ENCODE peak calls at places on chromosomes 5 and 9, in six cellular contexts. N is GM12865, J is kidney epithelial cell, X is upper lobe of left lung, M is astrocyte of the spinal cord, R is AG04449. K is an unnamed sample.
A peak's percentile ranks its signal among the peaks of the same experiment; 100 is the strongest.

GRCh38 chr5:71528206-71528605 is 58.9 kb upstream of the MCCC2 start:
- DNase-seq in J (no peak), N (no peak), R (no peak), M (peak; percentile 16), X (no peak), K (no peak)

GRCh38 chr5:68011801-68012200 is 203.8 kb upstream of the PIK3R1 start:
- DNase-seq in X (no peak), R (no peak), M (peak; percentile 69), N (no peak), J (no peak), K (no peak)

GRCh38 chr9:92378825-92379535 is 25.4 kb downstream of the OGN start:
- DNase-seq in J (no peak), X (no peak), N (no peak), M (peak; percentile 70), R (no peak), K (no peak)

GRCh38 chr5:142699105-142699720 is 13.3 kb upstream of the FGF1 start:
- DNase-seq in N (peak; percentile 71), J (no peak), X (peak; percentile 85), R (no peak), M (peak; percentile 86), K (peak; percentile 97)

GRCh38 chr9:120608421-120608820 is 28.5 kb upstream of the CDK5RAP2 start:
- DNase-seq in X (no peak), R (no peak), N (no peak), M (no peak), J (no peak), K (no peak)

GRCh38 chr9:133921866-133922265 is 70.3 kb downstream of the VAV2 start:
- DNase-seq in N (no peak), R (no peak), X (no peak), M (no peak), J (no peak), K (no peak)

GRCh38 chr5:20359377-20359776 is 371.4 kb upstream of the CDH18 start:
- DNase-seq in R (no peak), J (no peak), X (no peak), N (no peak), M (no peak), K (no peak)

GRCh38 chr5:38922199-38922598 is 76.4 kb downstream of the OSMR start:
- DNase-seq in R (no peak), M (peak; percentile 54), X (peak; percentile 57), J (peak; percentile 4), N (peak; percentile 51), K (peak; percentile 55)

GRCh38 chr9:15144567-15145174 is 162.3 kb downstream of the TTC39B start:
- DNase-seq in N (no peak), J (no peak), M (no peak), R (no peak), X (no peak), K (no peak)

GRCh38 chr5:14816999-14817761 is 54.4 kb downstream of the ANKH start:
- DNase-seq in N (no peak), J (no peak), M (peak; percentile 97), R (peak; percentile 50), X (no peak), K (no peak)

DNA sequence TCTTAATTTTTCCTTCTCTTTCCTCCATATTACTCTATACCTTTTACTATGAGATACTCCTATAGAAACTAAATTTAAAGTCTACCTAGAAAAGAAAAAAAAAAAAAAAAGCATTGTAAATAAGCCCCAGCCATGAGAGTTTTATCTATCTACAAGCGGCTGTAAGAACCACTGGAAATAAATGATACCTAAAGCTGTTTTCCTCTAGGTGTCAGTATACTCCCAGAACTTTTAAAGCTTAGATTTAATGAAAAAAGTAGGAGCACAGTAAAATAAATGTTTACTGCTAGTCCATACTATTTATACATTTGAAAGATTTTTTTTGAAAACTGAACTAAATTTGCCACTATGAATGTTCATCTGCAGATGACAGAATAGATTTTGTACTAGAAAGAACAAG is 26.2 kb downstream of the TYRP1 start:
- DNase-seq in X (no peak), R (no peak), N (no peak), M (peak; percentile 63), J (no peak), K (no peak)
- TF ChIP-seq CTCF in X (peak; percentile 14), R (peak; percentile 34), N (no peak), M (peak; percentile 53), J (peak; percentile 43), K (peak; percentile 76)

GRCh38 chr5:18305288-18305899 is 671.1 kb downstream of the TAF11L14 start:
- DNase-seq in J (no peak), R (no peak), X (no peak), N (peak; percentile 35), M (peak; percentile 33), K (peak; percentile 34)
- TF ChIP-seq CTCF in J (peak; percentile 71), R (peak; percentile 73), X (peak; percentile 71), N (peak; percentile 64), M (peak; percentile 80), K (peak; percentile 87)

GRCh38 chr5:42634575-42634974 is 122.0 kb upstream of the CCDC152 start:
- DNase-seq in R (no peak), N (no peak), J (no peak), M (no peak), X (no peak), K (no peak)

GRCh38 chr5:42636946-42637345 is 119.7 kb upstream of the CCDC152 start:
- DNase-seq in M (no peak), N (no peak), J (no peak), X (no peak), R (no peak), K (no peak)

GRCh38 chr5:42632501-42632900 is 124.1 kb upstream of the CCDC152 start:
- DNase-seq in R (no peak), X (no peak), M (no peak), J (no peak), N (peak; percentile 12), K (no peak)

GRCh38 chr5:42638972-42639371 is 117.6 kb upstream of the CCDC152 start:
- DNase-seq in M (no peak), J (no peak), X (no peak), N (no peak), R (no peak), K (no peak)

DNA sequence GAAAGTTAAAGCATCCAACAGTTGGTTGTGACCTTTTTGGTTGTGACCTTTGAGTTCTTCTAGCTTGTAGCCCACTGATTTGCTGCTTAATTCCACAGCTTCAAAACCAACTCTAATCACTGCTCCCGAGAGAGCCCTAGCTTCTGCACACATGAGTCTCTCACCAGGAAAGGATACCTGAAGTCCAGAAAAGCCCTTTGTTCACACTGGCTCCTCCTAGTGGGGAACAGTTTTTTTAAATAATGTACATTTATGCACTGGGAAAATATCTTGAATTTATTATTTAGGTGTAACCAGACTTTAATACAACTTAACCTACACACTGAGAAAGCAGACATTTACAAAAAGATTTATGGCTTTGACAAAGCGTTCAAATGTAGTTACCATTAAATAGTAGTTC is 120.2 kb upstream of the CCDC152 start:
- DNase-seq in J (no peak), N (no peak), X (no peak), R (no peak), M (no peak), K (no peak)
- TF ChIP-seq CTCF in J (peak; percentile 35), N (no peak), X (no peak), R (no peak), M (peak; percentile 37), K (no peak)

GRCh38 chr5:53424691-53425597 is 55.5 kb upstream of the FST start:
- DNase-seq in M (no peak), R (no peak), X (no peak), J (no peak), N (no peak), K (no peak)
- TF ChIP-seq CTCF in M (no peak), R (no peak), X (no peak), J (no peak), N (no peak), K (no peak)

DNA sequence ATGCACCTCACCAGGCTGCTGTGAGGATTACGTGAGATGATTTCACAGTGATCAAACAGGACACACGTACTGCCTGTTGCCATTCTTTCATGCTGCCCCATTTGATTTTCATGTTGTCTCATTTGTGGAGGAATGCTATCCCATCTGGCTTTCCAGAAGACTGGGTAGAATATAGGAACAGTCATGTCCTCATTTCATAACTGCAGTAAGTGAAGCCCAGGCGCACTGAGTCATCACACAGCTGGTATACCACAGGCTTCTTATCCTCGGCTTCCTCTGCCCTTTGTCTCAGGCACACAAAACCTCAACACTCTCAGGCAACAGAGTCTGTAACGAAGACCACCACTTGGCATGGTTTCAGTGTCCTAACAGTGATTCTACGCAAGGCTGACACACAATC is 62.3 kb downstream of the LHFPL2 start:
- DNase-seq in J (peak; percentile 90), R (peak; percentile 98), N (no peak), M (peak; percentile 98), X (peak; percentile 61), K (no peak)
- TF ChIP-seq CTCF in J (no peak), R (no peak), N (no peak), M (no peak), X (no peak), K (no peak)